ENCODE peak calls at places on chromosomes 12 and 14, in seven cellular contexts. One of them, this sample, is unnamed. For H3K79me2, the result is how much of the 10 kb centered on the place peaks cover.

GRCh38 chr12:4267904-4268548 is 5.5 kb upstream of the CCND2 start:
- DNase-seq in fibroblast of lung: no peak
- DNase-seq in neural progenitor cell: no peak
- DNase-seq in PC-3: no peak
- DNase-seq in endothelial cell of umbilical vein: peak
- DNase-seq in HepG2: no peak
- DNase-seq in DND-41: no peak
- DNase-seq in this sample: no peak

GRCh38 chr12:111589601-111590000 is 9.5 kb downstream of the ATXN2 start:
- DNase-seq in fibroblast of lung: no peak
- DNase-seq in neural progenitor cell: no peak
- DNase-seq in PC-3: no peak
- DNase-seq in endothelial cell of umbilical vein: no peak
- DNase-seq in HepG2: no peak
- DNase-seq in DND-41: no peak
- DNase-seq in this sample: no peak

GRCh38 chr14:68549057-68549421 is 243.8 kb downstream of the ZFP36L1 start:
- DNase-seq in fibroblast of lung: peak
- DNase-seq in neural progenitor cell: no peak
- DNase-seq in PC-3: peak
- DNase-seq in endothelial cell of umbilical vein: no peak
- DNase-seq in HepG2: no peak
- DNase-seq in DND-41: no peak
- DNase-seq in this sample: peak

GRCh38 chr12:130838284-130838950 is 633 bp downstream of the STX2 start:
- DNase-seq in fibroblast of lung: peak
- DNase-seq in neural progenitor cell: peak
- DNase-seq in PC-3: peak
- DNase-seq in endothelial cell of umbilical vein: peak
- DNase-seq in HepG2: peak
- DNase-seq in DND-41: peak
- DNase-seq in this sample: peak

GRCh38 chr14:98941481-98941880 is 330.5 kb downstream of the BCL11B start:
- DNase-seq in fibroblast of lung: no peak
- DNase-seq in neural progenitor cell: no peak
- DNase-seq in PC-3: no peak
- DNase-seq in endothelial cell of umbilical vein: no peak
- DNase-seq in HepG2: no peak
- DNase-seq in DND-41: no peak
- DNase-seq in this sample: no peak

GRCh38 chr12:107884769-107885694 is 110.5 kb downstream of the ASCL4 start:
- DNase-seq in fibroblast of lung: peak
- DNase-seq in neural progenitor cell: peak
- DNase-seq in PC-3: peak
- DNase-seq in endothelial cell of umbilical vein: peak
- DNase-seq in HepG2: peak
- DNase-seq in DND-41: peak
- DNase-seq in this sample: peak

GRCh38 chr14:21097616-21098133 is 780 bp downstream of the ZNF219 start:
- DNase-seq in fibroblast of lung: no peak
- DNase-seq in neural progenitor cell: peak
- DNase-seq in PC-3: no peak
- DNase-seq in endothelial cell of umbilical vein: no peak
- DNase-seq in HepG2: no peak
- DNase-seq in DND-41: no peak
- DNase-seq in this sample: no peak

GRCh38 chr14:103207038-103207403 is 83.8 kb downstream of the TNFAIP2 start:
- DNase-seq in fibroblast of lung: peak
- DNase-seq in neural progenitor cell: peak
- DNase-seq in PC-3: no peak
- DNase-seq in endothelial cell of umbilical vein: no peak
- DNase-seq in HepG2: no peak
- DNase-seq in DND-41: no peak
- DNase-seq in this sample: peak

GRCh38 chr12:130249376-130249775 is 87.1 kb downstream of the FZD10 start:
- DNase-seq in fibroblast of lung: no peak
- DNase-seq in neural progenitor cell: no peak
- DNase-seq in PC-3: no peak
- DNase-seq in endothelial cell of umbilical vein: no peak
- DNase-seq in HepG2: no peak
- DNase-seq in DND-41: no peak
- DNase-seq in this sample: no peak

GRCh38 chr12:129871991-129872969 is 31.5 kb downstream of the TMEM132D start:
- DNase-seq in fibroblast of lung: no peak
- DNase-seq in neural progenitor cell: peak
- DNase-seq in PC-3: no peak
- DNase-seq in endothelial cell of umbilical vein: no peak
- DNase-seq in HepG2: no peak
- DNase-seq in DND-41: no peak
- DNase-seq in this sample: no peak

GRCh38 chr14:68843471-68844209 is 50.8 kb upstream of the ZFP36L1 start:
- DNase-seq in fibroblast of lung: peak
- DNase-seq in neural progenitor cell: peak
- DNase-seq in PC-3: peak
- DNase-seq in endothelial cell of umbilical vein: peak
- DNase-seq in HepG2: no peak
- DNase-seq in DND-41: peak
- DNase-seq in this sample: peak

GRCh38 chr14:104559769-104560585 is 19.6 kb upstream of the C14orf180 start:
- DNase-seq in fibroblast of lung: no peak
- DNase-seq in neural progenitor cell: no peak
- DNase-seq in PC-3: no peak
- DNase-seq in endothelial cell of umbilical vein: no peak
- DNase-seq in HepG2: no peak
- DNase-seq in DND-41: no peak
- DNase-seq in this sample: no peak

GRCh38 chr12:132765366-132765765 is 3.7 kb upstream of the ANKLE2 start:
- DNase-seq in fibroblast of lung: no peak
- DNase-seq in neural progenitor cell: no peak
- DNase-seq in PC-3: no peak
- DNase-seq in endothelial cell of umbilical vein: no peak
- DNase-seq in HepG2: no peak
- DNase-seq in DND-41: no peak
- DNase-seq in this sample: no peak

GRCh38 chr12:1974812-1975211 is 29.4 kb downstream of the DCP1B start:
- DNase-seq in fibroblast of lung: no peak
- DNase-seq in neural progenitor cell: no peak
- DNase-seq in PC-3: no peak
- DNase-seq in endothelial cell of umbilical vein: no peak
- DNase-seq in HepG2: no peak
- DNase-seq in DND-41: no peak
- DNase-seq in this sample: no peak

GRCh38 chr12:5965950-5966383 is 20.9 kb upstream of the ANO2 start:
- DNase-seq in fibroblast of lung: peak
- DNase-seq in neural progenitor cell: peak
- DNase-seq in PC-3: peak
- DNase-seq in endothelial cell of umbilical vein: peak
- DNase-seq in HepG2: peak
- DNase-seq in DND-41: peak
- DNase-seq in this sample: peak

GRCh38 chr12:30970559-30971202 is 44.1 kb downstream of the TSPAN11 start:
- DNase-seq in fibroblast of lung: no peak
- DNase-seq in neural progenitor cell: no peak
- DNase-seq in PC-3: peak
- DNase-seq in endothelial cell of umbilical vein: peak
- DNase-seq in HepG2: no peak
- DNase-seq in DND-41: no peak
- DNase-seq in this sample: no peak

GRCh38 chr14:63435838-63436237 is 107.3 kb downstream of the PPP2R5E start:
- DNase-seq in fibroblast of lung: peak
- DNase-seq in neural progenitor cell: no peak
- DNase-seq in PC-3: peak
- DNase-seq in endothelial cell of umbilical vein: no peak
- DNase-seq in HepG2: peak
- DNase-seq in DND-41: no peak
- DNase-seq in this sample: peak

GRCh38 chr12:66191547-66192126 is 2.6 kb downstream of the IRAK3 start:
- DNase-seq in fibroblast of lung: no peak
- DNase-seq in neural progenitor cell: no peak
- DNase-seq in PC-3: no peak
- DNase-seq in endothelial cell of umbilical vein: no peak
- DNase-seq in HepG2: no peak
- DNase-seq in DND-41: no peak
- DNase-seq in this sample: no peak

GRCh38 chr12:66190519-66191406 is 1.7 kb downstream of the IRAK3 start:
- DNase-seq in fibroblast of lung: peak
- DNase-seq in neural progenitor cell: no peak
- DNase-seq in PC-3: peak
- DNase-seq in endothelial cell of umbilical vein: peak
- DNase-seq in HepG2: no peak
- DNase-seq in DND-41: no peak
- DNase-seq in this sample: peak

GRCh38 chr12:66188584-66189475 is at the start of gene IRAK3:
- DNase-seq in fibroblast of lung: peak
- DNase-seq in neural progenitor cell: peak
- DNase-seq in PC-3: no peak
- DNase-seq in endothelial cell of umbilical vein: peak
- DNase-seq in HepG2: no peak
- DNase-seq in DND-41: no peak
- DNase-seq in this sample: peak

GRCh38 chr12:66187822-66188221 is 1.2 kb upstream of the IRAK3 start:
- DNase-seq in fibroblast of lung: no peak
- DNase-seq in neural progenitor cell: no peak
- DNase-seq in PC-3: no peak
- DNase-seq in endothelial cell of umbilical vein: no peak
- DNase-seq in HepG2: no peak
- DNase-seq in DND-41: no peak
- DNase-seq in this sample: no peak

DNA sequence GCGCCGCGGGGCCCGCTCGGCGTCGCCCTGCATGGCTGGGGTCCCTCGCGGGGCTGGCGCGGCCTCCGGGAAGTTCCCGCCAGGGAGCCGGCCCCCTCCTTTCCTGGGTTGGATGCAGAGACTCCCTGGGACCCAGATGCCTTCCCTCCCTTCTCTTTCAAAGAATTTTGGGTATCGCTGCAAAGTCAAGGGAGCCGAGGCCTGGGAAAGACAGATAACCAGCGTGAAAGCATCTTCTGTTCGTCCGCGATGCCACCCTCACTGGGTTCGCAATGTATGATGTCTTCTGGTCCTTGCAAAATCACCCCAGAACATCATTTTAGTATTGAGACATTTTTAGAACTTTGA is 436 bp downstream of the IRAK3 start:
- DNase-seq in fibroblast of lung: no peak
- DNase-seq in neural progenitor cell: no peak
- DNase-seq in PC-3: no peak
- DNase-seq in endothelial cell of umbilical vein: no peak
- DNase-seq in HepG2: no peak
- DNase-seq in DND-41: no peak
- DNase-seq in this sample: peak
- H3K4me2 ChIP-seq in fibroblast of lung: peak
- H3K4me2 ChIP-seq in neural progenitor cell: peak
- H3K4me2 ChIP-seq in PC-3: no peak
- H3K4me2 ChIP-seq in endothelial cell of umbilical vein: peak
- H3K4me2 ChIP-seq in HepG2: no peak
- H3K4me2 ChIP-seq in DND-41: no peak
- H3K4me2 ChIP-seq in this sample: peak

DNA sequence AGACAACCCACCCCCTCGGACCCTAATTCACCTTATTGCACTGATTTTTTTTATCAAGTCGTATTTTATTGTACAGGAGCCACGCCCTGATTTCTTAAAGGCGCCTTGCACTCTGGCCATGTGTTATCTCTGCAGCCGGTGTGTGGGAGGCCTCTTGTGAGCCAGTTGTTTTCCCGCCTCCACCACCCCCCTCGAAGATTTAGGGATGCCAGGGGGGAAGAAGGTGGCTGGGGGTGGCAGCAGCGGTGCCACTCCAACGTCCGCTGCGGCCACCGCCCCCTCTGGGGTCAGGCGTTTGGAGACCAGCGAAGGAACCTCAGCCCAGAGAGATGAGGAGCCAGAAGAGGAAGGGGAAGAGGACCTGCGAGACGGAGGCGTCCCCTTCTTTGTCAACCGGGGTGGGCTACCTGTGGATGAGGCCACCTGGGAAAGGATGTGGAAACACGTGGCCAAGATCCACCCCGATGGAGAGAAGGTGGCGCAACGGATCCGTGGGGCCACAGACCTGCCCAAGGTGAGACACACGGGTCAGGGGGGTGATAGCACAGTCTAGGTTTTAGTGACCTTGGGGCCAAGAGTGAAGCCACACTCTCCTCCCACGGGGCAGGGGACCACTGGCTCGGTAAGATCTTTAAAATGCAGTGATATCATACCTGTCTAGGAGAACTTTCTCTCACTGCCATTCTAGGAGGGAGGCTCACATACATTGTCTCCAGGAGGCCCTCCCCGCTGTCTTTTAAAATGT is 1.5 kb downstream of the VASH1 start:
- DNase-seq in fibroblast of lung: no peak
- DNase-seq in neural progenitor cell: no peak
- DNase-seq in PC-3: no peak
- DNase-seq in endothelial cell of umbilical vein: no peak
- DNase-seq in HepG2: no peak
- DNase-seq in DND-41: no peak
- DNase-seq in this sample: peak
- TF ChIP-seq EZH2 in fibroblast of lung: no peak
- TF ChIP-seq EZH2 in neural progenitor cell: no peak
- TF ChIP-seq EZH2 in PC-3: no peak
- TF ChIP-seq EZH2 in endothelial cell of umbilical vein: no peak
- TF ChIP-seq EZH2 in HepG2: no peak
- TF ChIP-seq EZH2 in DND-41: no peak
- TF ChIP-seq EZH2 in this sample: no peak

DNA sequence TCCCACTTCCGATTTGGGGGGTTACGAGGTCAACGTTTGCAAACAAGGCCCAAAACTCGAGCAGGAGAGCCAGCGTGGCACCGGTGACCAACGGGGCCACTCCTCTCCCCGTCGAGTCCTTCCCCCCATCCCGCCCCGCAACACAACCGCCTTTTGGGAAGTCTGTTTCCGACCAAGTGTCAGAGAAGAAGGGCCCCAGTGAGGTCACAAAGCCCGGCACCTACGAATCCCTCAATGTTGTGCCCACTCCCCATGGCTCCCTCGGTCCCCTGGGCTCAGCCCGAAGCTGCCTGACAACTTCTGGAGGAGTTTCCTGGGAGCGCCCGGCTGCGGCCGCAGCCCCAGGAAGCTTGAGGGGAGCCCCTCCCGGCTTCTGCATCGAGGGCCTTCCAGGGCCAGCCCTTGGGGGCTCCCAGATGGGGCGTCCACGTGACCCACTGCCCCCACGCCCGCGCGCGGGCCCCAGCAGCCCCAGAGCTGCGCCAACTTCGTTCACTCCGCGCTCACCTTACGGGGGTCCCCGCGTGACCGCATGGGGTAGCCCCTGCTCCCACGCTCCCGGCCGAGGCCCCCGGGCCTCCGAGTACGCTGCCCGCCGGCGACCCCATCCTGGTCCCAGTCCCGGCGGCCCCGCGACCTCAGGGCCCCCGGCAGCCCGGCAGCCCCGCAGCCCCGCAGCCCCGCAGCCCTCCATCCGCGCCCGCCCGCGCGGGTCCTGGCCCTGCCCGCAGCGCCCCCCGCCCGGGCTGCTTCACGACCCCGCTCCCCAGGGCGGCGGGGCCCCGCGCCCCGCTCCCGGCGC is 1.1 kb downstream of the CDK2AP1 start:
- DNase-seq in fibroblast of lung: peak
- DNase-seq in neural progenitor cell: peak
- DNase-seq in PC-3: no peak
- DNase-seq in endothelial cell of umbilical vein: no peak
- DNase-seq in HepG2: peak
- DNase-seq in DND-41: peak
- DNase-seq in this sample: peak
- H3K79me2 ChIP-seq in fibroblast of lung: under half
- H3K79me2 ChIP-seq in neural progenitor cell: half or more
- H3K79me2 ChIP-seq in PC-3: under half
- H3K79me2 ChIP-seq in endothelial cell of umbilical vein: half or more
- H3K79me2 ChIP-seq in HepG2: under half
- H3K79me2 ChIP-seq in DND-41: under half
- H3K79me2 ChIP-seq in this sample: half or more

GRCh38 chr12:99253068-99253467 is 394.5 kb upstream of the GARIN6 start:
- DNase-seq in fibroblast of lung: no peak
- DNase-seq in neural progenitor cell: peak
- DNase-seq in PC-3: peak
- DNase-seq in endothelial cell of umbilical vein: no peak
- DNase-seq in HepG2: peak
- DNase-seq in DND-41: no peak
- DNase-seq in this sample: no peak
- H3K4me2 ChIP-seq in fibroblast of lung: no peak
- H3K4me2 ChIP-seq in neural progenitor cell: no peak
- H3K4me2 ChIP-seq in PC-3: no peak
- H3K4me2 ChIP-seq in endothelial cell of umbilical vein: no peak
- H3K4me2 ChIP-seq in HepG2: no peak
- H3K4me2 ChIP-seq in DND-41: no peak
- H3K4me2 ChIP-seq in this sample: no peak